ENCODE peak calls at places on chromosomes 11 and 22, in seven cellular contexts. H, Q, V, R, E, I and D are unnamed samples.

GRCh38 chr11:2728663-2729332 is 29.0 kb upstream of the KCNQ1OT1 start:
- DNase-seq in I (no peak), H (no peak), Q (no peak), R (no peak), V (no peak), E (no peak), D (no peak)

GRCh38 chr11:63517156-63517555 is 11.3 kb downstream of the LGALS12 start:
- DNase-seq in V (no peak), R (no peak), H (no peak), Q (no peak), E (no peak), I (no peak), D (no peak)

GRCh38 chr11:84865257-84865656 is 761.9 kb downstream of the DLG2 start:
- DNase-seq in E (no peak), Q (no peak), V (no peak), R (no peak), I (no peak), H (no peak), D (no peak)

GRCh38 chr11:69801513-69802335 is 17.5 kb downstream of the FGF3 start:
- DNase-seq in H (no peak), Q (no peak), I (no peak), V (peak), R (no peak), E (peak), D (no peak)

GRCh38 chr11:19200410-19201201 is 1.2 kb downstream of the CSRP3 start:
- DNase-seq in Q (no peak), R (no peak), E (peak), H (peak), I (peak), V (peak), D (no peak)

GRCh38 chr11:101566626-101567025 is 17.2 kb downstream of the TRPC6 start:
- DNase-seq in Q (no peak), E (no peak), V (no peak), R (no peak), I (no peak), H (no peak), D (no peak)

GRCh38 chr11:28043930-28044709 is 63.8 kb downstream of the KIF18A start:
- DNase-seq in E (peak), R (no peak), H (no peak), Q (no peak), I (no peak), V (no peak), D (no peak)

GRCh38 chr11:44978961-44979331 is 28.3 kb upstream of the TP53I11 start:
- DNase-seq in I (no peak), H (no peak), R (no peak), Q (peak), E (no peak), V (peak), D (no peak)

GRCh38 chr11:81658722-81659121 is 1074.9 kb downstream of the FAM181B start:
- DNase-seq in V (no peak), I (no peak), H (no peak), Q (no peak), R (no peak), E (peak), D (no peak)

GRCh38 chr11:110525883-110526282 is 96.1 kb downstream of the FDX1 start:
- DNase-seq in E (peak), Q (no peak), I (peak), R (no peak), H (peak), V (no peak), D (no peak)

GRCh38 chr11:75919525-75919924 is 104.5 kb downstream of the UVRAG start:
- DNase-seq in V (no peak), H (no peak), E (peak), Q (no peak), I (no peak), R (no peak), D (no peak)

GRCh38 chr11:129298990-129299389 is 76.7 kb upstream of the BARX2 start:
- DNase-seq in V (no peak), H (no peak), I (no peak), E (no peak), R (no peak), Q (no peak), D (no peak)

GRCh38 chr22:35231585-35232084 is 25.7 kb upstream of the HMGXB4 start:
- DNase-seq in E (peak), I (peak), Q (peak), R (peak), H (no peak), V (peak), D (peak)

GRCh38 chr11:12768731-12769673 is 94.8 kb downstream of the TEAD1 start:
- DNase-seq in H (no peak), V (no peak), I (no peak), R (no peak), Q (no peak), E (no peak), D (no peak)
- H3K4me3 ChIP-seq in H (no peak), V (no peak), I (no peak), R (no peak), Q (no peak), E (no peak), D (no peak)

GRCh38 chr11:96340555-96340885 is 2.5 kb downstream of the MAML2 start:
- DNase-seq in V (no peak), R (no peak), Q (no peak), E (peak), I (no peak), H (no peak), D (no peak)
- H3K4me3 ChIP-seq in V (no peak), R (no peak), Q (peak), E (peak), I (peak), H (peak), D (peak)

DNA sequence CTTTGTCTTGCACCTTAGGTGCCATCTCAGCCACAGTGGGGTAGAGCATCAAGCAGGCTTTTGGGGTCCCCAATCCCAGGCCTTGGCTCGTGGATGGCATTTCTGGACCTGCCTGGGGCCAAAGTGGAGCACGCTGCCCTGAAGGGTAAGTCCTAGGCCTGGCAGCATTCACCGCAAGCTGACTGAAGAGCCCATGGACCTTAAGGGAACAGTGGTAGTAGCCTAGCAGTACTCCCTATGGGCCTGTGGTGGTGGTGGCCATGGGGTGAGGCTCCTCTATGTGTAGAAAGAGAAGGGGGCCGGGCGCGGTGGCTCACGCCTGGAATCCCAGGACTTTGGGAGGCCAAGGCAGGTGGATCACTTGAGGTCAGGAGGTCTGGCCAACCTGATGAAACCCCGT is 36.9 kb downstream of the PIWIL3 start:
- DNase-seq in I (no peak), H (no peak), E (no peak), R (no peak), Q (no peak), V (no peak), D (no peak)
- H3K4me3 ChIP-seq in I (no peak), H (no peak), E (no peak), R (no peak), Q (no peak), V (no peak), D (no peak)

DNA sequence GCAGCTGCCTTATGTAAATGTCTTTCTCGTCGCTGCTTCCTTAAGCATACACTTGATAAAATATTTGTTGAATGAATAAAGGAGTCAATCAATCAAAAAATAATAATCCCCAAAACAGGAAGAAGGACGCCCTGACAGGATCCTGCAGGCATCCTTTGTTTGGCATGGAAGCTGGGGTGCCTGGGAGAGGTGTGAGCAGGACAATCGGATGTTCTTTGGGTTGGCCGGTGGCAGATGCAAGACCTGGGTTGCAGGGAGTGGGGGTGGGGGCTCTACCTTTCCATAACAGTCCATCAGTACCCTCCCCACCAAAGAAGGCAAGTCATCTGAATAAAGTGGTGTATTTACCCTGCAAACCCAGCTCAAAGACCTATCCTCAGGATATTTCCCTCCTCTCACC is 1.4 kb upstream of the SHANK2 start:
- DNase-seq in V (no peak), Q (no peak), H (no peak), E (no peak), R (no peak), I (no peak), D (no peak)
- H3K4me3 ChIP-seq in V (no peak), Q (no peak), H (no peak), E (no peak), R (no peak), I (no peak), D (no peak)

DNA sequence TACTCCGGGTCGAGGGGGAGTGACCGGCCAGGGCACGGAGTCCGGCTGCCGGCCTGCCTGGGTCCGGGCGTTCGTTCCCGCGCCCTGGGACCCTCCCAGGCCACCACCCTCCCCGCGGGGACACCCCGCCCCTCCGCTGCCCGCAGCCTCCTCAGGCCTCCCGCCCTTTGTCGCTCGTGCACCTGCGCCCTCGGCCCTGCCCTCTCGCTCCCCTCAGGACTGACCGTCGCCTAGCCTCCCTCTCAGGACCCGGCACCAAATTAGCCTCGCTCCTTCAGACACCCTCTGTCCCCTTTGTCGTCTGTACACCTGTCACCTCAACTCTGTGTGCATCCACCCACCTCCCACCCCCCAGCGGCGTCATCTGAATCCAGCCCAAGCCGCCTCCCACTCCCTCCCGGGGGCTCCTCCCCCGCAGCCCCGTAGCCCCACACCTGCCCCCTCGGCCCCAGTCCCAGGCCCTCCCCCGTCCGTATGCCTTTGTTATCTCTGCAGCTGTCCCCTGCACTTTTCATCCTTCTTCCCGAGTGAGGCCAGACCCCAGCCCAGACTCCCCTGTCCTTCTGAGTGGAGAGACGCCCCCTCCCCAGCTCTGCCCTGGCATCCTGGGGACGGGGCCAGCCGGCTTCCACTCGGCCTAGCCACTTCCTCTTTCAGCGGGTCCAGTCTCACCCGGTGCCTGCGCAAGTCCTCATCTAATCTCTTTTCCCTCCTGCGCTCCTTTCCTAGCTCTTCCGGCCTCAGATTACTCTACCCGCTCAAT is 643 bp downstream of the TIGD3 start:
- DNase-seq in R (peak), Q (peak), I (no peak), H (no peak), V (peak), E (no peak), D (peak)
- H3K4me3 ChIP-seq in R (peak), Q (peak), I (peak), H (peak), V (peak), E (peak), D (peak)

GRCh38 chr11:61969838-61970452 is 2.5 kb upstream of the FTH1 start:
- DNase-seq in V (no peak), E (peak), H (no peak), Q (no peak), R (no peak), I (peak), D (no peak)

GRCh38 chr11:61968758-61969390 is 1.4 kb upstream of the FTH1 start:
- DNase-seq in Q (no peak), I (no peak), R (peak), H (no peak), V (peak), E (no peak), D (no peak)

GRCh38 chr11:61967924-61968757 is 707 bp upstream of the FTH1 start:
- DNase-seq in V (peak), I (no peak), H (no peak), Q (peak), E (peak), R (peak), D (peak)

GRCh38 chr11:61967177-61967923 is at the start of gene FTH1:
- DNase-seq in V (peak), H (no peak), E (peak), Q (peak), I (peak), R (peak), D (peak)

DNA sequence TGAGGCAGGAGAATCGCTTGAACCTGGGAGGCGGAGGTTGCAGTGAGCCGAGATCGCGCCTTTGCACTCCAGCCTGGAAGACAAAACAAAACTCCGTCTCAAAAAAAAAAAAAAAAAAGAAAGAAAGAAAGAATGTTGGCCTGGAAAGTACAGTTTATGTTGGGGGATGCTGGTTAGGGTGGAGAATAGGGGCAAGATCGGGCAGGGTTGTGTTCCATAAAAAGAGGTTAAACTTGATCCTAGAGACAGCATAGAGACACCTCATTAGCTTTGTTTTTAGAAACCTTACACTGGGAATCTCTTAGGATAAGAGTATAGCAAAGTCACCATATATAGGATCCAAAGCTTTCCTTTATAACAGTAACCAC is 1.9 kb upstream of the FTH1 start:
- DNase-seq in E (no peak), R (no peak), Q (no peak), I (no peak), V (no peak), H (no peak), D (no peak)
- H3K4me3 ChIP-seq in E (peak), R (no peak), Q (peak), I (no peak), V (no peak), H (no peak), D (no peak)

GRCh38 chr11:106442032-106442431 is 364.6 kb downstream of the AASDHPPT start:
- DNase-seq in H (no peak), Q (no peak), I (no peak), E (no peak), V (no peak), R (no peak), D (no peak)
- H3K4me3 ChIP-seq in H (no peak), Q (no peak), I (no peak), E (no peak), V (no peak), R (no peak), D (no peak)